ENCODE peak calls at places on chromosomes 7 and 10, in ten cellular contexts. D is DND-41, Q is ovary, S is HL-60, Z is caudate nucleus, M is left ventricle myocardium inferior, U is suprapubic skin, I is Peyer's patch, G is dorsolateral prefrontal cortex, K is PC-3. N is an unnamed sample.

GRCh38 chr7:43211693-43212092 is 99.2 kb downstream of the HECW1 start:
- DNase-seq in G (no peak), U (no peak), Q (no peak), D (no peak), Z (no peak), I (no peak), M (no peak), S (no peak), K (no peak), N (no peak)

GRCh38 chr10:80518143-80518806 is 19.4 kb upstream of the SH2D4B start:
- DNase-seq in K (no peak), G (no peak), D (no peak), Z (no peak), S (no peak), Q (no peak), U (peak; percentile 60), M (no peak), I (peak; percentile 47), N (no peak)

GRCh38 chr7:5228066-5228465 is 38.0 kb downstream of the WIPI2 start:
- DNase-seq in M (no peak), Z (no peak), D (no peak), Q (peak; percentile 21), U (no peak), S (no peak), K (no peak), I (no peak), G (no peak), N (no peak)

GRCh38 chr10:16986406-16987128 is 143.0 kb downstream of the CUBN start:
- DNase-seq in Z (no peak), K (peak; percentile 75), M (no peak), S (no peak), Q (no peak), I (no peak), U (no peak), D (no peak), G (no peak), N (no peak)

GRCh38 chr7:152899004-152899403 is 139.5 kb downstream of the ACTR3B start:
- DNase-seq in Q (no peak), U (no peak), S (no peak), M (no peak), D (no peak), Z (no peak), I (no peak), K (no peak), G (no peak), N (no peak)

GRCh38 chr10:5938291-5938690 is 39.1 kb downstream of the IL15RA start:
- DNase-seq in K (no peak), G (no peak), D (no peak), Z (no peak), I (no peak), Q (no peak), S (no peak), U (no peak), M (no peak), N (no peak)

GRCh38 chr7:98621573-98622482 is 4.7 kb downstream of the NPTX2 start:
- DNase-seq in Q (no peak), Z (no peak), I (no peak), G (no peak), U (no peak), S (no peak), D (no peak), M (no peak), K (no peak), N (no peak)

GRCh38 chr7:111903797-111904196 is 302.4 kb downstream of the DOCK4 start:
- DNase-seq in D (no peak), G (no peak), U (no peak), M (no peak), Q (no peak), Z (no peak), S (no peak), K (peak; percentile 40), I (no peak), N (no peak)

GRCh38 chr10:36676321-36677169 is 448.9 kb upstream of the ANKRD30A start:
- DNase-seq in S (no peak), G (no peak), M (no peak), I (no peak), D (no peak), K (peak; percentile 59), Q (no peak), Z (no peak), U (no peak), N (no peak)

GRCh38 chr7:135933509-135934188 is 43.5 kb downstream of the MTPN start:
- DNase-seq in Q (no peak), K (no peak), S (peak; percentile 13), G (no peak), Z (no peak), M (no peak), D (no peak), U (no peak), I (no peak), N (no peak)

GRCh38 chr7:135928136-135928535 is 49.0 kb downstream of the MTPN start:
- DNase-seq in K (no peak), M (no peak), S (no peak), D (no peak), Z (no peak), U (no peak), G (no peak), Q (no peak), I (no peak), N (no peak)

GRCh38 chr7:135929249-135929648 is 47.9 kb downstream of the MTPN start:
- DNase-seq in K (no peak), U (no peak), Z (no peak), D (no peak), M (no peak), G (no peak), S (no peak), Q (no peak), I (no peak), N (no peak)

GRCh38 chr7:135930565-135931423 is 46.4 kb downstream of the MTPN start:
- DNase-seq in G (no peak), S (no peak), Z (no peak), M (no peak), K (peak; percentile 27), D (no peak), Q (no peak), U (no peak), I (no peak), N (no peak)

DNA sequence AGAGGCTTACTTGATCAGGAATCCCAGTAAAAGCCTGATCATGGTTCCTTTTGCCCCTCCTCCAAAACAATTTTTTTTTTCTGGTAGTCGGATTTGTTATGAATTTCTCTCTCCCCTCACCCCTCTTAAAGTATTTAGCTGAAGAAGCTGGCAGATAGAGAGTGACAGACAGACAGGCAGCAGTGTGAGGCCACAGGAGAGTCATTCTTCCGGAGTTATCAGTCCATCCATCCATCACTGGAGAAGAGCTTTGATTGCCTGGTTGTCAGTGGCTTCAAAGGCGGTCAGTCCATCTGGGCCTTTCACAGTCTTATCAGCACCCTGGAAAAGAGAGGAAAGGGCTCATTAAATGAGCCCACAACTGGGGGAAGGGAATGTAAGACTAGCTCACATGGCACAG is 47.5 kb downstream of the MTPN start:
- DNase-seq in G (no peak), Q (no peak), U (no peak), M (no peak), D (no peak), K (no peak), I (no peak), Z (no peak), S (no peak), N (no peak)
- H3K27ac ChIP-seq in G (no peak overlapping the region), Q (no peak overlapping the region), U (no peak overlapping the region), M (peak overlapping the region; percentile 82), D (no peak overlapping the region), K (no peak overlapping the region), I (no peak overlapping the region), Z (no peak overlapping the region), S (no peak overlapping the region), N (no peak overlapping the region)

GRCh38 chr7:100627238-100627549 is 14.2 kb downstream of the TFR2 start:
- DNase-seq in G (no peak), M (no peak), U (no peak), I (no peak), Q (no peak), S (no peak), Z (no peak), K (no peak), D (no peak), N (no peak)

GRCh38 chr7:100630066-100630465 is 11.3 kb downstream of the TFR2 start:
- DNase-seq in U (no peak), I (no peak), Z (no peak), Q (no peak), M (no peak), S (no peak), D (no peak), K (no peak), G (no peak), N (no peak)

GRCh38 chr7:100629117-100629711 is 12.1 kb downstream of the TFR2 start:
- DNase-seq in Z (no peak), U (no peak), D (peak; percentile 18), K (peak; percentile 55), G (no peak), I (no peak), M (no peak), S (no peak), Q (no peak), N (no peak)

DNA sequence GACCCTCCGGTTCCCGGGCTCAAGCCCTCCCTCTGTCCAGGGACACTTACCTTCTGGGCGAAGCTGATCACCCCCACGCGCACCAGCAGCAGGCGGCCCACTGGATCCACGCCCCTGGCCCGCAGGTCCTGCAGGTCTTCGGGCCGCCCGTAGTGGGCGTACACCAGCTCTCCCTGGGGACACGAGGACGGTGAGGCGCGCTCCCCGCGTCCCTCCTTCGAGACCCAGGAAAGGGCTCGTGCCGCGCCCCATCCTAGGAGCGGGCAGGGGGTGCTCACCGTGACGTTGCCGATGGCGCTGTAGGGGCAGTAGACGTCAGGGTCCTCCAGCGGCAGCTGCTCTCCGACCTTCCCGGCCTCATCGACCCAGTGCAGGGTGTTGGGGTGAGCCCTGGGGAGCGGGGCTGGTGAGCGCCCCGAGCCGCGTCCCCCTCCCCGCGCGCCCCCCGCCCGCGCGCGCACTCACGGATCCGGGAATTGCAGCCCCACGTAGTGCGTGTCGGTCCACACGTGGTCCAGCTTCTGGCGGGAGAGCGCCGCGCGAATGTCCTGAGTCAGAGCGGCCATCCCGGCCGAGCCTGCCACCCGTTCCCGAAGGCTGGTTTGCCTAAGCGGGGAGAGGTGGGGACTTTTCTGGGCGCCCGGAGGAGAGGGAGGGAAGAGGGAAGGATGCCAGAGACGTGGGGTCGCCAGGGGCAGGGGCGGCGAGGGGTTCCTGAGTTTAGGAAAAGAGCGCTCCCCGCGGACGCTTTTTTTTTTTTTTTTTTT is 8.2 kb downstream of the TFR2 start:
- DNase-seq in D (no peak), U (no peak), G (no peak), M (no peak), Q (no peak), S (peak; percentile 70), K (peak; percentile 14), I (peak; percentile 75), Z (no peak), N (no peak)
- H3K27ac ChIP-seq in D (no peak overlapping the region), U (no peak overlapping the region), G (no peak overlapping the region), M (no peak overlapping the region), Q (no peak overlapping the region), S (peak overlapping the region; percentile 45), K (no peak overlapping the region), I (peak overlapping the region; percentile 72), Z (no peak overlapping the region), N (no peak overlapping the region)

GRCh38 chr7:10802526-10802925 is 171.1 kb upstream of the PHF14 start:
- DNase-seq in K (peak; percentile 22), D (no peak), Q (no peak), S (no peak), G (no peak), Z (no peak), U (no peak), M (no peak), I (no peak), N (peak; percentile 33)
- H3K27ac ChIP-seq in K (no peak overlapping the region), D (no peak overlapping the region), Q (no peak overlapping the region), S (no peak overlapping the region), G (no peak overlapping the region), Z (no peak overlapping the region), U (no peak overlapping the region), M (no peak overlapping the region), I (no peak overlapping the region), N (peak overlapping the region; percentile 48)

GRCh38 chr7:81902536-81902935 is 132.7 kb upstream of the HGF start:
- DNase-seq in I (no peak), Q (no peak), M (no peak), U (no peak), K (no peak), D (no peak), G (no peak), S (no peak), Z (no peak), N (no peak)
- H3K27ac ChIP-seq in I (no peak overlapping the region), Q (no peak overlapping the region), M (no peak overlapping the region), U (no peak overlapping the region), K (no peak overlapping the region), D (no peak overlapping the region), G (no peak overlapping the region), S (no peak overlapping the region), Z (no peak overlapping the region), N (no peak overlapping the region)